ENCODE peak calls at places on chromosome 20, in five cellular contexts. A is vagina, B is AG04449, L is omental fat pad, D is endothelial cell. T is an unnamed sample.

GRCh38 chr20:23303325-23304102 is 47.1 kb upstream of the NXT1 start:
- DNase-seq in L (no peak), B (no peak), D (no peak), A (no peak), T (no peak)

GRCh38 chr20:20711413-20711812 is 1.0 kb downstream of the RALGAPA2 start:
- DNase-seq in A (peak), B (no peak), L (no peak), D (no peak), T (no peak)

GRCh38 chr20:4601630-4602296 is 119.9 kb upstream of the PRND start:
- DNase-seq in L (no peak), B (no peak), D (no peak), A (no peak), T (no peak)

GRCh38 chr20:36063916-36064660 is 90.5 kb upstream of the EPB41L1 start:
- DNase-seq in L (no peak), A (no peak), D (no peak), B (no peak), T (no peak)

GRCh38 chr20:47198254-47198671 is 158.2 kb downstream of the ZMYND8 start:
- DNase-seq in L (no peak), D (no peak), B (no peak), A (no peak), T (no peak)

GRCh38 chr20:63585616-63586565 is 11.9 kb upstream of the HELZ2 start:
- DNase-seq in D (no peak), A (no peak), L (no peak), B (no peak), T (no peak)

GRCh38 chr20:19406371-19406770 is 193.9 kb downstream of the SLC24A3 start:
- DNase-seq in L (no peak), A (no peak), B (no peak), D (no peak), T (no peak)

GRCh38 chr20:60034231-60035110 is 76.2 kb downstream of the CDH26 start:
- DNase-seq in L (no peak), B (no peak), A (no peak), D (no peak), T (no peak)

GRCh38 chr20:4026093-4026601 is 10.8 kb upstream of the RNF24 start:
- DNase-seq in D (peak), B (no peak), L (no peak), A (no peak), T (no peak)

DNA sequence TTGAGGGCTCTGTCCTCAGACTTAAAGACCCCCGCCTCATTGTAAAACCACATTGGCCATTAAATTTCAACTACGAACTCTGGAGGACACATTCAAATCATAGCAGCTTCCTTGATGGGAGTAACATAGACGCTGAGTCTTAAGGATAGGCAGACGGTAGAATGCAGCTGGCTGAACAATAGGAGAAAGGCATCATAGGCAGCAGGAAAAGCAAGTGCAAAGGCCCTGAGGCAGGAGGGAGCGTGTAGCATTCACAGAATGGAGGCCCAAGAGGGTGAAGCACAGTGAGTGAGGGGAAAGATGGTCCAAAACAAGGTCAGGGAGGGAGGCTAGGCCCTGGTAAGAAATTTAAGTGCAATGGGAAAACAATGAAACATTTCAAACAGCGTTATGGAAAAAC is 8.6 kb upstream of the PFDN4 start:
- DNase-seq in D (no peak), A (no peak), B (no peak), L (no peak), T (no peak)
- TF ChIP-seq CTCF in D (no peak), A (no peak), B (no peak), L (no peak), T (no peak)

DNA sequence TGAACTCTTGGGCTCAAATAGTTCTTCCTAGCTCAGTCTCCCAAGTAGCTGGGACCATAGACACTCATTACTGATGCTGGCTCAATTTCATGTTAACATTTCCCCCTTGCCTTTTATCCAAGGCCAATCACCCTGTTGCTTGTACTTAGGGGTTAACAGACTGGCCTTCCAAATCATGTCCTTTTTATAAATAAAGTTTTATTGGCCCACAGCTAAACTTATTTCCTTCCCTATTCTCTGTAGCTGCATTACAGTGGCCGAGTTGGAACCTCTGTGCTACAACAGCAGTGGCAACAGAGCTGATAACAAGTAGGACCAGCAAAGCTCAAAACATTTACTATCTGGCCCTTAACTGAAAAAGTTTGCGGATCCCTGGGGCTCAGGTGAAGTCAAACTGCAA is 109.8 kb downstream of the ZFP64 start:
- DNase-seq in B (no peak), D (no peak), A (no peak), L (no peak), T (no peak)
- TF ChIP-seq CTCF in B (no peak), D (no peak), A (no peak), L (no peak), T (no peak)

GRCh38 chr20:31542963-31543362 is 28.7 kb downstream of the HM13 start:
- DNase-seq in D (no peak), A (no peak), B (no peak), L (no peak), T (no peak)
- TF ChIP-seq CTCF in D (no peak), A (no peak), B (no peak), L (no peak), T (no peak)

GRCh38 chr20:57291003-57291402 is 24.6 kb upstream of the BMP7 start:
- DNase-seq in D (no peak), B (no peak), L (no peak), A (no peak), T (no peak)
- TF ChIP-seq CTCF in D (no peak), B (no peak), L (no peak), A (no peak), T (no peak)

GRCh38 chr20:37242503-37242902 is 19.1 kb downstream of the GHRH start:
- DNase-seq in D (no peak), L (no peak), A (no peak), B (no peak), T (no peak)

GRCh38 chr20:37245181-37245580 is 16.4 kb downstream of the GHRH start:
- DNase-seq in B (no peak), A (no peak), L (no peak), D (no peak), T (no peak)

GRCh38 chr20:37243937-37244571 is 17.6 kb downstream of the GHRH start:
- DNase-seq in L (no peak), A (no peak), B (no peak), D (no peak), T (no peak)

GRCh38 chr20:37244572-37244957 is 17.0 kb downstream of the GHRH start:
- DNase-seq in D (no peak), L (no peak), B (no peak), A (no peak), T (no peak)

GRCh38 chr20:37243076-37243936 is 18.3 kb downstream of the GHRH start:
- DNase-seq in A (no peak), B (no peak), D (no peak), L (no peak), T (no peak)
- TF ChIP-seq CTCF in A (no peak), B (no peak), D (no peak), L (no peak), T (no peak)

DNA sequence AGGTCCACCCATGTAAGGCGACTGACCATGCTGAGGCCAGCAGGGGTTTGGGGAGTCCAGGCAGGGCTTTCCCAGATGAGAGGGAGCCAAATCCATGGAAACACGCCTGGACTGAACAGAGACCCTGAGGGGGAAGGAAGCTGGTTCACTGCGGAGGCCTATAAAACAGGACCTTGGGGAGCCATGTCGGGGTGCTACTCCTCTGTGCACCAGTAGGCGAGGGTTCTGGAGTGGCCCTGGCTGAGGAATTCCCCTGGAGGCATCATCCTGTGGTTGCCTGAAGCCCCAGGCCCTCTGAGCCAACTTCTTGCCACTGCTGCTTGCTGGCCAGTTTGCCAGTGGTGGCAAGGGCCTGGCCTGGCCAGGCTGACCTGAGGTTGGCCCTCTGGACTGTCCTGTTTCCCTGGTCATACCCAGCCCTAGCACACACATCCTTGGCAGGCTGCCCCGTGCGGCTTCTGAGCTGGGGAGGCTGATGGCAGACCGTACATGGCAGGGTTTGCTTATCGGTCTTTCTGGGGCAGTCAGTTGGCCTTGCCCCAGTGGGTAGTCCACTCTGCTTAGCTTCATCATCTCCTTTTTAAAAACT is 2.2 kb upstream of the LRRN4 start:
- DNase-seq in A (no peak), L (no peak), D (no peak), B (no peak), T (no peak)
- TF ChIP-seq CTCF in A (no peak), L (no peak), D (no peak), B (no peak), T (no peak)

DNA sequence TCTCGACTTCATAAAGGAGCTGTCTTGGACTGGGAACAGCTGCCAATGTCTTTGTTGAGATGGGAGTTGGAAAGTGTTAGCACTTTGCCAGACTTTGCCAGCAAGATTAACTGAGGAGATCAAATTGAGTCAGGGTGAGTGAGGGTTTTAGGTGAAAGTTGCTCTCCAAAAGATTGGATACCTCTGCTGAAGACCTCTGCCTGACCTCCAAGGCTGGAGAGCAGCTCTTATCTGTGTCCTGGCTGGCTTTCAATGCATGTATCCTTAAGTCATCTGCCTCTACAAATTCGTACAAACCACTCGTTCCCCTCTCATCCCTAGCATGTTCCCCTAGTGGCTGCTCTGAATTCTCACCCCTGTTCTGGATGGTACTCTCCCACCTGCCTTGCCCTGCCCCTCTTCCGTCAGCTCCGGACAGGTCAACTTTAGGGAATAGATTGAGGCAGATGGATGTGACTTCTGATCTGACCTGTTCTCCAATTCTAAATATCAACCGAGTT is at the start of gene EFCAB8:
- DNase-seq in B (no peak), D (no peak), L (no peak), A (no peak), T (no peak)
- TF ChIP-seq CTCF in B (no peak), D (no peak), L (no peak), A (no peak), T (no peak)